ENCODE peak calls at places on chromosomes 7 and 10, in eight cellular contexts. One of them, this sample, is unnamed.

GRCh38 chr10:28296023-28296422 is 6.8 kb downstream of the MPP7 start:
- DNase-seq in pancreas: no peak
- DNase-seq in hepatocyte: no peak
- DNase-seq in CD8-positive, alpha-beta T cell: no peak
- DNase-seq in dorsolateral prefrontal cortex: no peak
- DNase-seq in upper lobe of right lung: no peak
- DNase-seq in ovary: no peak
- DNase-seq in choroid plexus epithelial cell: no peak
- DNase-seq in this sample: no peak

GRCh38 chr7:21355406-21355874 is 72.4 kb upstream of the SP4 start:
- DNase-seq in dorsolateral prefrontal cortex: no peak
- DNase-seq in upper lobe of right lung: no peak
- DNase-seq in pancreas: no peak
- DNase-seq in choroid plexus epithelial cell: no peak
- DNase-seq in CD8-positive, alpha-beta T cell: peak
- DNase-seq in ovary: no peak
- DNase-seq in hepatocyte: no peak
- DNase-seq in this sample: no peak

GRCh38 chr10:11603741-11604140 is 7.7 kb downstream of the USP6NL start:
- DNase-seq in hepatocyte: no peak
- DNase-seq in dorsolateral prefrontal cortex: no peak
- DNase-seq in pancreas: no peak
- DNase-seq in choroid plexus epithelial cell: no peak
- DNase-seq in ovary: no peak
- DNase-seq in CD8-positive, alpha-beta T cell: no peak
- DNase-seq in upper lobe of right lung: no peak
- DNase-seq in this sample: no peak

GRCh38 chr10:133238066-133238804 is 580 bp downstream of the VENTX start:
- DNase-seq in upper lobe of right lung: no peak
- DNase-seq in hepatocyte: no peak
- DNase-seq in choroid plexus epithelial cell: no peak
- DNase-seq in CD8-positive, alpha-beta T cell: no peak
- DNase-seq in ovary: no peak
- DNase-seq in pancreas: no peak
- DNase-seq in dorsolateral prefrontal cortex: no peak
- DNase-seq in this sample: no peak

GRCh38 chr7:155344270-155344617 is 46.6 kb downstream of the INSIG1 start:
- DNase-seq in upper lobe of right lung: peak
- DNase-seq in ovary: no peak
- DNase-seq in pancreas: no peak
- DNase-seq in choroid plexus epithelial cell: no peak
- DNase-seq in dorsolateral prefrontal cortex: no peak
- DNase-seq in CD8-positive, alpha-beta T cell: no peak
- DNase-seq in hepatocyte: no peak
- DNase-seq in this sample: no peak

GRCh38 chr7:18357691-18358090 is 137.9 kb upstream of the HDAC9 start:
- DNase-seq in pancreas: no peak
- DNase-seq in hepatocyte: no peak
- DNase-seq in upper lobe of right lung: no peak
- DNase-seq in choroid plexus epithelial cell: peak
- DNase-seq in CD8-positive, alpha-beta T cell: no peak
- DNase-seq in dorsolateral prefrontal cortex: no peak
- DNase-seq in ovary: no peak
- DNase-seq in this sample: no peak

GRCh38 chr10:24721254-24722106 is 2.2 kb downstream of the ARHGAP21 start:
- DNase-seq in choroid plexus epithelial cell: peak
- DNase-seq in upper lobe of right lung: peak
- DNase-seq in dorsolateral prefrontal cortex: no peak
- DNase-seq in pancreas: peak
- DNase-seq in hepatocyte: peak
- DNase-seq in ovary: peak
- DNase-seq in CD8-positive, alpha-beta T cell: no peak
- DNase-seq in this sample: peak

GRCh38 chr7:80277434-80278427 is 143.1 kb downstream of the GNAI1 start:
- DNase-seq in CD8-positive, alpha-beta T cell: no peak
- DNase-seq in pancreas: no peak
- DNase-seq in hepatocyte: peak
- DNase-seq in ovary: no peak
- DNase-seq in choroid plexus epithelial cell: peak
- DNase-seq in upper lobe of right lung: no peak
- DNase-seq in dorsolateral prefrontal cortex: no peak
- DNase-seq in this sample: peak

GRCh38 chr10:89327803-89328441 is at the start of gene IFIT3:
- DNase-seq in dorsolateral prefrontal cortex: no peak
- DNase-seq in CD8-positive, alpha-beta T cell: no peak
- DNase-seq in choroid plexus epithelial cell: peak
- DNase-seq in pancreas: no peak
- DNase-seq in ovary: peak
- DNase-seq in hepatocyte: peak
- DNase-seq in upper lobe of right lung: no peak
- DNase-seq in this sample: peak

GRCh38 chr10:126185666-126186447 is 202.4 kb downstream of the ADAM12 start:
- DNase-seq in CD8-positive, alpha-beta T cell: no peak
- DNase-seq in choroid plexus epithelial cell: no peak
- DNase-seq in ovary: no peak
- DNase-seq in pancreas: no peak
- DNase-seq in hepatocyte: no peak
- DNase-seq in dorsolateral prefrontal cortex: no peak
- DNase-seq in upper lobe of right lung: no peak
- DNase-seq in this sample: no peak

GRCh38 chr7:70738080-70738479 is 393.9 kb upstream of the GALNT17 start:
- DNase-seq in upper lobe of right lung: no peak
- DNase-seq in choroid plexus epithelial cell: peak
- DNase-seq in hepatocyte: peak
- DNase-seq in CD8-positive, alpha-beta T cell: no peak
- DNase-seq in pancreas: no peak
- DNase-seq in dorsolateral prefrontal cortex: no peak
- DNase-seq in ovary: peak
- DNase-seq in this sample: no peak

GRCh38 chr10:57964371-57964770 is 303.3 kb downstream of the IPMK start:
- DNase-seq in dorsolateral prefrontal cortex: peak
- DNase-seq in CD8-positive, alpha-beta T cell: no peak
- DNase-seq in pancreas: no peak
- DNase-seq in ovary: no peak
- DNase-seq in upper lobe of right lung: no peak
- DNase-seq in hepatocyte: no peak
- DNase-seq in choroid plexus epithelial cell: peak
- DNase-seq in this sample: no peak

GRCh38 chr10:45580781-45581496 is 91.6 kb downstream of the ZFAND4 start:
- DNase-seq in upper lobe of right lung: no peak
- DNase-seq in choroid plexus epithelial cell: no peak
- DNase-seq in CD8-positive, alpha-beta T cell: no peak
- DNase-seq in ovary: no peak
- DNase-seq in pancreas: no peak
- DNase-seq in dorsolateral prefrontal cortex: no peak
- DNase-seq in hepatocyte: no peak
- DNase-seq in this sample: no peak

GRCh38 chr7:153887756-153888591 is 164.2 kb upstream of the DPP6 start:
- DNase-seq in choroid plexus epithelial cell: no peak
- DNase-seq in hepatocyte: no peak
- DNase-seq in ovary: no peak
- DNase-seq in pancreas: no peak
- DNase-seq in CD8-positive, alpha-beta T cell: no peak
- DNase-seq in upper lobe of right lung: no peak
- DNase-seq in dorsolateral prefrontal cortex: peak
- DNase-seq in this sample: no peak

GRCh38 chr7:134587736-134588135 is 38.8 kb downstream of the AKR1B15 start:
- DNase-seq in dorsolateral prefrontal cortex: no peak
- DNase-seq in CD8-positive, alpha-beta T cell: no peak
- DNase-seq in upper lobe of right lung: no peak
- DNase-seq in pancreas: no peak
- DNase-seq in hepatocyte: no peak
- DNase-seq in choroid plexus epithelial cell: no peak
- DNase-seq in ovary: no peak
- DNase-seq in this sample: peak

GRCh38 chr7:41816111-41816510 is 113.2 kb upstream of the INHBA start:
- DNase-seq in ovary: no peak
- DNase-seq in upper lobe of right lung: no peak
- DNase-seq in CD8-positive, alpha-beta T cell: no peak
- DNase-seq in hepatocyte: no peak
- DNase-seq in choroid plexus epithelial cell: peak
- DNase-seq in dorsolateral prefrontal cortex: no peak
- DNase-seq in pancreas: no peak
- DNase-seq in this sample: no peak

GRCh38 chr7:99098824-99099498 is 44.9 kb downstream of the SMURF1 start:
- DNase-seq in ovary: no peak
- DNase-seq in dorsolateral prefrontal cortex: no peak
- DNase-seq in pancreas: no peak
- DNase-seq in upper lobe of right lung: no peak
- DNase-seq in hepatocyte: peak
- DNase-seq in CD8-positive, alpha-beta T cell: no peak
- DNase-seq in choroid plexus epithelial cell: peak
- DNase-seq in this sample: peak

GRCh38 chr7:43385856-43386255 is 197.1 kb upstream of the STK17A start:
- DNase-seq in pancreas: no peak
- DNase-seq in dorsolateral prefrontal cortex: no peak
- DNase-seq in upper lobe of right lung: no peak
- DNase-seq in hepatocyte: no peak
- DNase-seq in ovary: no peak
- DNase-seq in CD8-positive, alpha-beta T cell: no peak
- DNase-seq in choroid plexus epithelial cell: peak
- DNase-seq in this sample: no peak

GRCh38 chr7:117937049-117937448 is 63.8 kb upstream of the CTTNBP2 start:
- DNase-seq in upper lobe of right lung: no peak
- DNase-seq in hepatocyte: no peak
- DNase-seq in ovary: no peak
- DNase-seq in dorsolateral prefrontal cortex: no peak
- DNase-seq in choroid plexus epithelial cell: no peak
- DNase-seq in pancreas: no peak
- DNase-seq in CD8-positive, alpha-beta T cell: no peak
- DNase-seq in this sample: no peak

GRCh38 chr10:117944676-117945447 is 101.9 kb downstream of the RAB11FIP2 start:
- DNase-seq in ovary: no peak
- DNase-seq in upper lobe of right lung: no peak
- DNase-seq in dorsolateral prefrontal cortex: no peak
- DNase-seq in pancreas: no peak
- DNase-seq in choroid plexus epithelial cell: no peak
- DNase-seq in hepatocyte: no peak
- DNase-seq in CD8-positive, alpha-beta T cell: no peak
- DNase-seq in this sample: no peak

GRCh38 chr10:117945651-117946050 is 101.1 kb downstream of the RAB11FIP2 start:
- DNase-seq in dorsolateral prefrontal cortex: no peak
- DNase-seq in pancreas: no peak
- DNase-seq in upper lobe of right lung: no peak
- DNase-seq in ovary: no peak
- DNase-seq in hepatocyte: no peak
- DNase-seq in CD8-positive, alpha-beta T cell: no peak
- DNase-seq in choroid plexus epithelial cell: no peak
- DNase-seq in this sample: no peak

GRCh38 chr10:117946525-117947070 is 100.1 kb downstream of the RAB11FIP2 start:
- DNase-seq in ovary: no peak
- DNase-seq in upper lobe of right lung: no peak
- DNase-seq in CD8-positive, alpha-beta T cell: no peak
- DNase-seq in pancreas: no peak
- DNase-seq in dorsolateral prefrontal cortex: no peak
- DNase-seq in hepatocyte: no peak
- DNase-seq in choroid plexus epithelial cell: peak
- DNase-seq in this sample: no peak

GRCh38 chr10:117950408-117950807 is 96.3 kb downstream of the RAB11FIP2 start:
- DNase-seq in hepatocyte: no peak
- DNase-seq in ovary: no peak
- DNase-seq in pancreas: no peak
- DNase-seq in choroid plexus epithelial cell: no peak
- DNase-seq in upper lobe of right lung: no peak
- DNase-seq in dorsolateral prefrontal cortex: no peak
- DNase-seq in CD8-positive, alpha-beta T cell: no peak
- DNase-seq in this sample: no peak

GRCh38 chr10:117948493-117948892 is 98.2 kb downstream of the RAB11FIP2 start:
- DNase-seq in dorsolateral prefrontal cortex: no peak
- DNase-seq in ovary: no peak
- DNase-seq in choroid plexus epithelial cell: no peak
- DNase-seq in CD8-positive, alpha-beta T cell: no peak
- DNase-seq in upper lobe of right lung: no peak
- DNase-seq in pancreas: no peak
- DNase-seq in hepatocyte: no peak
- DNase-seq in this sample: no peak
- TF ChIP-seq CTCF in dorsolateral prefrontal cortex: no peak
- TF ChIP-seq CTCF in ovary: no peak
- TF ChIP-seq CTCF in choroid plexus epithelial cell: no peak
- TF ChIP-seq CTCF in CD8-positive, alpha-beta T cell: no peak
- TF ChIP-seq CTCF in upper lobe of right lung: no peak
- TF ChIP-seq CTCF in pancreas: no peak
- TF ChIP-seq CTCF in hepatocyte: no peak
- TF ChIP-seq CTCF in this sample: no peak

DNA sequence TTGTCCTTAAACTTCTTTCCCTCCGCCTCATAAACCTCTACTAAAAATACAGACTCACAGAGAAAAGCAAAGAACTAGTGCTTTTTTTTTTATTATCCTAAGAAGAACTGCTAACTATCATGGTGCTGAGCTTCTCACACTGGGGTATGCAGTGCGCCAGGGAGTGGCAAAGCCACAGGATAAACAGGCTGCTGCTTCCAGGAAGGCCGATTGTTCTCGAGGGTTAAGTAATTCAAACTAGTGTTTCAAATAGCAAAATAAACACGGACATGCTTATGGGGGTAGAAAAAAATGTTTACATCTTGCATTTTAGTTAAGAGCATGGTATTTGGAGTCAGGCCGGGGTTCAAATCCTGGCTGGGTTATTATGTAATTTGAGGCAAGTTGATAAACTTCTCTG is 157.0 kb downstream of the TAX1BP1 start:
- DNase-seq in pancreas: no peak
- DNase-seq in choroid plexus epithelial cell: peak
- DNase-seq in CD8-positive, alpha-beta T cell: no peak
- DNase-seq in hepatocyte: no peak
- DNase-seq in ovary: no peak
- DNase-seq in dorsolateral prefrontal cortex: no peak
- DNase-seq in upper lobe of right lung: no peak
- DNase-seq in this sample: peak
- H3K4me3 ChIP-seq in pancreas: no peak
- H3K4me3 ChIP-seq in choroid plexus epithelial cell: no peak
- H3K4me3 ChIP-seq in CD8-positive, alpha-beta T cell: no peak
- H3K4me3 ChIP-seq in hepatocyte: no peak
- H3K4me3 ChIP-seq in ovary: no peak
- H3K4me3 ChIP-seq in dorsolateral prefrontal cortex: no peak
- H3K4me3 ChIP-seq in upper lobe of right lung: no peak
- H3K4me3 ChIP-seq in this sample: no peak

DNA sequence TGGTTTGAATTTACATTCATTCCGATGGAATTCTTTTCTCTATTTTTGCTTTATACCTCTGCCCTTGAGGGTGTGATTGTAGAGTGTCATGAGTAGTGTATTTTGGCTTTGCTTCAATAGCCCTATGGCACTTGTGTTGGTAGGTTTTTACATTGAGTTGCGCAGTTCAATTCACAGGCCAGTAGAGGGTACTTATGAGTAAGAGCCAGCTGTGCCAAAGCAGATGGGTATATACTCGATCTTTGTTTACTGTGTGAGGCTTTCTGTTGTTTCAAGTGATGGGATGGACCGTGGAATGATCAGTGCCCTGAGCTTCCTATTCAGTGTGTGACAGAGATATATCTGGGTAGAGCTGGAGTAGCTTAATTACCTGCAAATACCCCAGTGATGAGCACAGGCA is 4.3 kb upstream of the AKR1C3 start:
- DNase-seq in upper lobe of right lung: no peak
- DNase-seq in hepatocyte: no peak
- DNase-seq in CD8-positive, alpha-beta T cell: no peak
- DNase-seq in dorsolateral prefrontal cortex: no peak
- DNase-seq in pancreas: no peak
- DNase-seq in ovary: no peak
- DNase-seq in choroid plexus epithelial cell: peak
- DNase-seq in this sample: peak
- TF ChIP-seq CTCF in upper lobe of right lung: peak
- TF ChIP-seq CTCF in hepatocyte: no peak
- TF ChIP-seq CTCF in CD8-positive, alpha-beta T cell: peak
- TF ChIP-seq CTCF in dorsolateral prefrontal cortex: no peak
- TF ChIP-seq CTCF in pancreas: no peak
- TF ChIP-seq CTCF in ovary: no peak
- TF ChIP-seq CTCF in choroid plexus epithelial cell: peak
- TF ChIP-seq CTCF in this sample: peak

GRCh38 chr7:35251606-35252310 is 2.1 kb downstream of the TBX20 start:
- DNase-seq in upper lobe of right lung: no peak
- DNase-seq in hepatocyte: no peak
- DNase-seq in dorsolateral prefrontal cortex: no peak
- DNase-seq in ovary: no peak
- DNase-seq in CD8-positive, alpha-beta T cell: no peak
- DNase-seq in pancreas: no peak
- DNase-seq in choroid plexus epithelial cell: no peak
- DNase-seq in this sample: peak
- H3K4me3 ChIP-seq in upper lobe of right lung: no peak
- H3K4me3 ChIP-seq in hepatocyte: no peak
- H3K4me3 ChIP-seq in dorsolateral prefrontal cortex: no peak
- H3K4me3 ChIP-seq in ovary: no peak
- H3K4me3 ChIP-seq in CD8-positive, alpha-beta T cell: no peak
- H3K4me3 ChIP-seq in pancreas: no peak
- H3K4me3 ChIP-seq in choroid plexus epithelial cell: no peak
- H3K4me3 ChIP-seq in this sample: peak

This sample was measured in fibroblast of villous mesenchyme.